ENCODE peak calls at places on chromosome 20, in four cellular contexts. One of them, this sample, is unnamed.

GRCh38 chr20:17693534-17694001 is 6.2 kb upstream of the BANF2 start:
- DNase-seq in iPS-NIHi11: no peak
- DNase-seq in pancreas: no peak
- DNase-seq in adrenal gland: no peak
- DNase-seq in this sample: no peak

GRCh38 chr20:46144626-46145025 is 26.5 kb downstream of the CD40 start:
- DNase-seq in iPS-NIHi11: no peak
- DNase-seq in pancreas: no peak
- DNase-seq in adrenal gland: no peak
- DNase-seq in this sample: no peak

GRCh38 chr20:19757487-19757972 is 528 bp upstream of the RIN2 start:
- DNase-seq in iPS-NIHi11: peak
- DNase-seq in pancreas: peak
- DNase-seq in adrenal gland: peak
- DNase-seq in this sample: peak

GRCh38 chr20:38043512-38044300 is 10.2 kb downstream of the RPRD1B start:
- DNase-seq in iPS-NIHi11: no peak
- DNase-seq in pancreas: no peak
- DNase-seq in adrenal gland: peak
- DNase-seq in this sample: no peak

GRCh38 chr20:19300395-19300794 is 88.0 kb downstream of the SLC24A3 start:
- DNase-seq in iPS-NIHi11: no peak
- DNase-seq in pancreas: no peak
- DNase-seq in adrenal gland: no peak
- DNase-seq in this sample: no peak

GRCh38 chr20:57703013-57703412 is 6.8 kb downstream of the PMEPA1 start:
- DNase-seq in iPS-NIHi11: no peak
- DNase-seq in pancreas: no peak
- DNase-seq in adrenal gland: no peak
- DNase-seq in this sample: no peak

GRCh38 chr20:18103497-18103896 is 34.2 kb upstream of the KAT14 start:
- DNase-seq in iPS-NIHi11: no peak
- DNase-seq in pancreas: no peak
- DNase-seq in adrenal gland: no peak
- DNase-seq in this sample: no peak

GRCh38 chr20:7454047-7454446 is 486.2 kb downstream of the HAO1 start:
- DNase-seq in iPS-NIHi11: no peak
- DNase-seq in pancreas: no peak
- DNase-seq in adrenal gland: no peak
- DNase-seq in this sample: no peak

GRCh38 chr20:54203281-54203680 is 4.6 kb upstream of the PFDN4 start:
- DNase-seq in iPS-NIHi11: no peak
- DNase-seq in pancreas: no peak
- DNase-seq in adrenal gland: no peak
- DNase-seq in this sample: no peak

GRCh38 chr20:5041433-5041832 is 40.1 kb upstream of the SLC23A2 start:
- DNase-seq in iPS-NIHi11: no peak
- DNase-seq in pancreas: no peak
- DNase-seq in adrenal gland: no peak
- DNase-seq in this sample: no peak

GRCh38 chr20:46959081-46959692 is 64.5 kb downstream of the EYA2 start:
- DNase-seq in iPS-NIHi11: no peak
- DNase-seq in pancreas: no peak
- DNase-seq in adrenal gland: no peak
- DNase-seq in this sample: no peak

GRCh38 chr20:46021361-46022359 is 7.4 kb upstream of the SLC12A5 start:
- DNase-seq in iPS-NIHi11: peak
- DNase-seq in pancreas: peak
- DNase-seq in adrenal gland: no peak
- DNase-seq in this sample: peak

GRCh38 chr20:1269850-1270249 is 3.8 kb downstream of the SNPH start:
- DNase-seq in iPS-NIHi11: no peak
- DNase-seq in pancreas: no peak
- DNase-seq in adrenal gland: no peak
- DNase-seq in this sample: no peak

GRCh38 chr20:9838378-9839295 is at the start of gene PAK5:
- DNase-seq in iPS-NIHi11: peak
- DNase-seq in pancreas: peak
- DNase-seq in adrenal gland: peak
- DNase-seq in this sample: peak

GRCh38 chr20:37345339-37346231 is at the start of gene SRC:
- DNase-seq in iPS-NIHi11: peak
- DNase-seq in pancreas: peak
- DNase-seq in adrenal gland: peak
- DNase-seq in this sample: peak

GRCh38 chr20:35988910-35989463 is 20.6 kb downstream of the CNBD2 start:
- DNase-seq in iPS-NIHi11: no peak
- DNase-seq in pancreas: no peak
- DNase-seq in adrenal gland: no peak
- DNase-seq in this sample: no peak

GRCh38 chr20:59458645-59459044 is 145.7 kb upstream of the PHACTR3 start:
- DNase-seq in iPS-NIHi11: no peak
- DNase-seq in pancreas: no peak
- DNase-seq in adrenal gland: no peak
- DNase-seq in this sample: peak